ENCODE peak calls at places on chromosomes 16 and 17, in nine cellular contexts. F is right atrium auricular region, Y is left ventricle myocardium inferior, D is A549, K is neural progenitor cell, S is body of pancreas, I is heart left ventricle, W is psoas muscle, Z is aorta. B is an unnamed sample. For H3K4me1, the result is how much of the 10 kb centered on the place peaks cover.

GRCh38 chr17:38403491-38403890 is 24.8 kb upstream of the ARHGAP23 start:
- DNase-seq in F (no peak), Y (no peak), D (no peak), K (peak), S (no peak), I (no peak), W (no peak), Z (no peak), B (no peak)

GRCh38 chr16:56989988-56990387 is 631 bp downstream of the NLRC5 start:
- DNase-seq in F (no peak), Y (no peak), D (no peak), K (no peak), S (no peak), I (no peak), W (no peak), Z (no peak), B (no peak)

GRCh38 chr17:60138769-60139437 is 10.9 kb upstream of the CA4 start:
- DNase-seq in F (no peak), Y (no peak), D (no peak), K (no peak), S (no peak), I (no peak), W (peak), Z (no peak), B (peak)

GRCh38 chr17:2435852-2436251 is 35.0 kb upstream of the MNT start:
- DNase-seq in F (no peak), Y (no peak), D (no peak), K (no peak), S (peak), I (no peak), W (no peak), Z (no peak), B (no peak)

GRCh38 chr16:15509051-15509592 is 74.7 kb downstream of the BMERB1 start:
- DNase-seq in F (no peak), Y (no peak), D (no peak), K (no peak), S (no peak), I (no peak), W (no peak), Z (no peak), B (no peak)

GRCh38 chr16:88367560-88367959 is 15.2 kb upstream of the ZNF469 start:
- DNase-seq in F (no peak), Y (peak), D (no peak), K (no peak), S (no peak), I (no peak), W (no peak), Z (no peak), B (no peak)

GRCh38 chr17:33778505-33779398 is 476.3 kb upstream of the CCL2 start:
- DNase-seq in F (no peak), Y (peak), D (peak), K (peak), S (peak), I (peak), W (no peak), Z (no peak), B (peak)

GRCh38 chr16:12057276-12057675 is 80.7 kb downstream of the SNX29 start:
- DNase-seq in F (no peak), Y (no peak), D (no peak), K (no peak), S (no peak), I (no peak), W (peak), Z (peak), B (no peak)

GRCh38 chr16:90022209-90023077 is 3.2 kb upstream of the DBNDD1 start:
- DNase-seq in F (peak), Y (peak), D (peak), K (peak), S (peak), I (peak), W (peak), Z (peak), B (peak)

GRCh38 chr17:64651889-64652288 is 10.2 kb downstream of the SMURF2 start:
- DNase-seq in F (no peak), Y (no peak), D (no peak), K (no peak), S (no peak), I (no peak), W (no peak), Z (no peak), B (no peak)

GRCh38 chr17:17227608-17228520 is 9.1 kb downstream of the FLCN start:
- DNase-seq in F (no peak), Y (peak), D (no peak), K (no peak), S (peak), I (peak), W (peak), Z (peak), B (peak)

GRCh38 chr17:49676276-49676868 is 1.5 kb downstream of the SPOP start:
- DNase-seq in F (peak), Y (no peak), D (no peak), K (peak), S (peak), I (no peak), W (no peak), Z (no peak), B (no peak)

GRCh38 chr16:89407282-89407924 is 83.0 kb downstream of the ANKRD11 start:
- DNase-seq in F (no peak), Y (no peak), D (no peak), K (no peak), S (no peak), I (no peak), W (no peak), Z (peak), B (no peak)

GRCh38 chr17:13429201-13429600 is 172.5 kb downstream of the HS3ST3A1 start:
- DNase-seq in F (no peak), Y (no peak), D (no peak), K (no peak), S (no peak), I (no peak), W (no peak), Z (no peak), B (no peak)

GRCh38 chr16:26863971-26864370 is 202.8 kb upstream of the C16orf82 start:
- DNase-seq in F (no peak), Y (no peak), D (no peak), K (no peak), S (no peak), I (no peak), W (no peak), Z (no peak), B (no peak)

GRCh38 chr17:74736423-74737298 is at the start of gene RAB37:
- DNase-seq in F (peak), Y (peak), D (peak), K (peak), S (peak), I (no peak), W (peak), Z (no peak), B (peak)

GRCh38 chr16:66175058-66175457 is 191.4 kb upstream of the CDH5 start:
- DNase-seq in F (peak), Y (no peak), D (no peak), K (no peak), S (no peak), I (no peak), W (no peak), Z (no peak), B (no peak)

GRCh38 chr17:13582776-13583414 is 18.8 kb downstream of the HS3ST3A1 start:
- DNase-seq in F (no peak), Y (no peak), D (no peak), K (no peak), S (no peak), I (no peak), W (no peak), Z (no peak), B (no peak)

GRCh38 chr17:67434061-67434525 is 57.0 kb downstream of the PITPNC1 start:
- DNase-seq in F (peak), Y (peak), D (no peak), K (no peak), S (peak), I (peak), W (no peak), Z (no peak), B (no peak)

GRCh38 chr16:23597003-23597756 is 1.1 kb upstream of the NDUFAB1 start:
- DNase-seq in F (no peak), Y (peak), D (peak), K (peak), S (no peak), I (no peak), W (no peak), Z (no peak), B (no peak)

DNA sequence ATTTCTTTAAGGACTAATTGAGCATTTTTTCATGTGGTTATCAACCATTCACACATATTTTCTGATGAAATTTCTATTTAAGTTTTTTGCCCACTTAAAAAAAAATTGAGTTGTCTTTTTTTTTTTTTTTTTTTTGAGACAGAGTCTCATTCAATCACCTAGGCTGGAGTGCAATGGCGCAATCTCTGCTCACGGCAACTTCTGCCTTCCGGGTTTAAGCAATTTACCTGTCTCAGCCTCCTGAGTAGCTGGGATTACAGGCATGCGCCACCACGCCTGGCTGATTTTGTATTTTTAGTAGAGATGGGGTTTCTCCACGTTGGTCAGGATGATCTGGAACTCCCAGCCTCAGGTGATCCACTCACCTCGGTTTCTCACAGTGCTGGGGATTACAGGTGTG is 34.3 kb downstream of the RAB11FIP3 start:
- DNase-seq in F (no peak), Y (no peak), D (no peak), K (no peak), S (no peak), I (no peak), W (no peak), Z (no peak), B (no peak)
- H3K4me1 ChIP-seq in F (under half), Y (under half), D (under half), K (under half), S (under half), I (under half), W (under half), Z (under half), B (under half)

GRCh38 chr16:86025706-86026105 is 126.7 kb downstream of the IRF8 start:
- DNase-seq in F (no peak), Y (no peak), D (no peak), K (no peak), S (no peak), I (no peak), W (no peak), Z (peak), B (peak)
- H3K4me3 ChIP-seq in F (no peak), Y (no peak), D (no peak), K (no peak), S (no peak), I (no peak), W (no peak), Z (no peak), B (no peak)

DNA sequence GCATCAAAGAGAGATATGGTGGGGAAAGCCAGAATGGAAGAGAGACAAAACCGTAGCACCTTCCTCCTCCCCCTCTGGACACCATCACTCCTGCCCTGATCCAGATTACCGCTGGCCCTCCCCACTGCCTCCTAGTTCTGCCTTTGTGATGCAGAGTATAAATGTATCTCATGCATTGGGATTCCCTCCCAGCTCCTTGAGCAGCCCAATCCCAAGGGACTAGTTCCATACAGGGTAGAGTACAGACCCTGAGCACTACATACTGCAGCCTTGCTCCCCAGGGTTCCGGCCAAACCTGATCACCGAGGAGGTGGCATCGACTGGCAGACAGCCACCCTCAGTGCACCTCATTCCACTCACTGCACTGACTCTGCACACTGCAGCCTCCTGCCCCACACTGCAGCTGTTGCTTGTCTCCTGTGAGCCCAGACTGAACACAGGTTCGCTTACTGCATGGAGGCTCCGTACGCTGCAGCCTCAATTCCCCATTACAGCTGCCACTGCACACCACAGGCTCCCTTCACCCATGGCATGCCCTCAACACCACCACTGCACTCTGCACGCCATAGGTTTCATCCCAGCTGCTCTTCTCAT is 1.8 kb upstream of the THRA start:
- DNase-seq in F (no peak), Y (no peak), D (no peak), K (no peak), S (no peak), I (no peak), W (no peak), Z (peak), B (no peak)
- H3K4me1 ChIP-seq in F (under half), Y (half or more), D (under half), K (under half), S (under half), I (under half), W (under half), Z (under half), B (under half)

DNA sequence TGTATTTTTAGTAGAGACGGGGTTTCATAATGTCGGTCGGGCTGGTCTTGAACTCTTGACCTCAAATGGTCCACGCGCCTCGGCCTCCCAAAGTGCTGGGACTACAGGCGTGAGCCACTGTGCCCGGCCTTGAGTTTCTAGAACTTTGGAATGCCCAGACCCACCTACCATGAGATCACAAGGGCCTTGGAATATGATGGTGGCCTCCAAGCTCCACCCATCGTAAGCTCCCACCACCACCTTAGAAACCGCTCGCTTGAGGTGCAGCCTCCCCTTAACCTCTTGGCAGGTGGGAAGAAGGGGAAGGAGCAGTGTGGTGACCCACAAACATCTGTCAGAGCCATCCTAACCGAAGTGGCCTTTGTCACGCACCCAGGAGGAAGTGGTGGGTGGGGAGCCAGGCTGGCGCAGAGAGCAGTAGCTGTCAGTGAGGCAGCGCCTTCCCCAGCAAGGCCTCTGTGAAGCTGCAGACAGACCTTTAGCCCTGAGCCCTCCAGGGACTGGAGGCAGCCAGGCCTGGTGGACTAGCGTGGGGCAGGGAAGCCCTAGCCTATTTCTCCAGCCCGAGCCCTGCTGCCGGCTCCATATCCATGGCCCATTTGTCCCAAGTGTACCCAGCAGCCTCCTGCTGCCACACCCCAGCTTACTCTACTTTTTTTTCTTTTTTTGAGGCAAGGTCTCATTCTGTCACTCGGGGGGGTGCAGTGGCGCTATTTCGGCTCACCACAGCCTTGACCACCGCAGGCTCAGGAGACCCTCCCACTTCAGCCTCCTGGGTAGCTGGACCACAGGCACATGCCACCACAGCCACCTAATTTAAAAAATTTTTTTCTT is 13.1 kb upstream of the SEPHS2 start:
- DNase-seq in F (no peak), Y (peak), D (no peak), K (no peak), S (peak), I (peak), W (peak), Z (peak), B (peak)
- H3K4me3 ChIP-seq in F (no peak), Y (no peak), D (no peak), K (no peak), S (no peak), I (no peak), W (no peak), Z (no peak), B (no peak)

GRCh38 chr16:28492511-28492910 is 637 bp upstream of the CLN3 start:
- DNase-seq in F (no peak), Y (no peak), D (no peak), K (no peak), S (no peak), I (no peak), W (no peak), Z (no peak), B (no peak)

GRCh38 chr16:28491970-28492474 is at the start of gene CLN3:
- DNase-seq in F (peak), Y (peak), D (peak), K (peak), S (peak), I (peak), W (peak), Z (peak), B (peak)

GRCh38 chr16:28495098-28495793 is 803 bp downstream of the APOBR start:
- DNase-seq in F (no peak), Y (no peak), D (no peak), K (no peak), S (no peak), I (no peak), W (no peak), Z (no peak), B (peak)

GRCh38 chr16:28495795-28496749 is 1.6 kb downstream of the APOBR start:
- DNase-seq in F (no peak), Y (no peak), D (no peak), K (no peak), S (no peak), I (no peak), W (no peak), Z (no peak), B (no peak)

DNA sequence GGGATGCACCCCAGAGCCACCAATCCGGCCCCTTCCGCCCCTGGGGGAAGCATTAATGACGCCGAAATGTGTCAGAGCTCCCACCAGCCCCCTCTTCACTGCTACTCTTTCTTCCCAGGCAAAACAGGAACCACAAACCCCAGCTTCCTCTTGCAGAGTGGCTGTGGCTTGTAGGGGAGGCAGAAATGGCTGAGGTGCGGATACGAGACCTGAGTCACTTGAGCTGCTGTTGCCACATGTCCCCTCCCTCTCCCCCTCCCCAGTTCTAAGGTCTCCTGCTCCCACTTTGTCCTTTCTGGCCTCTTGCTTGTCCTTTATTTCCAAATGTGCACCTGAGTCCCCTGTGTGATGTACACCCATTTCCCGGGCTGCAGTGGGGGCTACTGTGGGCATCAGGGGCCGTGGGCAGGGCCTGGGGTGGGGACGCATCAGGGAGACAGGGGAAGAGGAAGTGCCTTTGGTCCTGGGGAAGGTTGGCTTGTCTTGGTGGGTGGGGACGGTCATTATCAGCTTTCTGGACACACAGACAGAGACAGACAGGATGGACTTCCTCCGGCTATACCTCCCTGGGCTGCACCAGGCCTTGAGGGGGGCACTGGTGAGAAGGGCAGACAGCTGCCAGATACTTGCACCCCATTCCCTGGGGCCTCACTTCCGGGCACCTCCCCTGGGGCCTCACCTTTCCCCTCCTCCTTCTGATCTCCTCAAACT is at the start of gene APOBR:
- DNase-seq in F (no peak), Y (peak), D (no peak), K (no peak), S (peak), I (peak), W (no peak), Z (no peak), B (peak)
- H3K4me1 ChIP-seq in F (under half), Y (under half), D (under half), K (under half), S (under half), I (under half), W (under half), Z (under half), B (under half)